ENCODE peak calls at places on chromosomes 13 and 19, in nine cellular contexts. C is adrenal gland, M is A549, A is ovary, I is IMR-90, H is H1, P is tibial nerve, B is esophagus squamous epithelium, Z is GM12891. L is an unnamed sample.

GRCh38 chr13:113324336-113324882 is 27.4 kb downstream of the LAMP1 start:
- DNase-seq in H (no peak), C (no peak), M (no peak), A (no peak), Z (no peak), P (no peak), B (no peak), I (no peak), L (no peak)

GRCh38 chr19:7832009-7832408 is 2.0 kb downstream of the EVI5L start:
- DNase-seq in B (no peak), C (no peak), P (no peak), Z (no peak), I (no peak), H (no peak), A (no peak), M (no peak), L (no peak)

GRCh38 chr13:76792680-76793334 is 93.4 kb downstream of the KCTD12 start:
- DNase-seq in Z (no peak), I (peak), C (peak), A (no peak), B (no peak), M (no peak), H (no peak), P (peak), L (no peak)

GRCh38 chr13:109998808-109999528 is 212.6 kb upstream of the IRS2 start:
- DNase-seq in C (no peak), H (no peak), M (peak), P (no peak), A (no peak), B (no peak), I (peak), Z (no peak), L (no peak)

GRCh38 chr13:72696590-72696989 is 30.8 kb downstream of the MZT1 start:
- DNase-seq in C (no peak), Z (no peak), I (peak), A (no peak), M (peak), B (no peak), H (no peak), P (no peak), L (no peak)

GRCh38 chr13:107438251-107438650 is 777.1 kb downstream of the LIG4 start:
- DNase-seq in H (no peak), C (no peak), M (no peak), P (no peak), I (no peak), A (no peak), B (no peak), Z (no peak), L (no peak)

GRCh38 chr19:18020212-18021067 is 12.5 kb downstream of the ARRDC2 start:
- DNase-seq in I (peak), M (no peak), A (peak), C (peak), P (peak), H (no peak), B (no peak), Z (no peak), L (no peak)

GRCh38 chr13:89755729-89756492 is 1591.6 kb upstream of the MIR17HG start:
- DNase-seq in A (no peak), Z (no peak), H (no peak), M (no peak), P (no peak), B (no peak), I (no peak), C (no peak), L (no peak)

GRCh38 chr13:85603735-85604134 is 195.5 kb downstream of the SLITRK6 start:
- DNase-seq in A (no peak), Z (no peak), I (no peak), C (no peak), B (no peak), M (no peak), H (no peak), P (no peak), L (no peak)

GRCh38 chr19:38263696-38264485 is 482 bp upstream of the SPINT2 start:
- DNase-seq in P (no peak), H (no peak), I (peak), M (peak), B (no peak), Z (peak), C (peak), A (peak), L (peak)

GRCh38 chr13:111917901-111918300 is 149.0 kb upstream of the SOX1 start:
- DNase-seq in M (no peak), I (no peak), C (no peak), B (no peak), P (no peak), Z (no peak), H (no peak), A (no peak), L (no peak)

GRCh38 chr19:1122972-1123363 is 19.2 kb downstream of the GPX4 start:
- DNase-seq in I (peak), P (no peak), B (no peak), C (peak), Z (peak), A (peak), M (peak), H (peak), L (peak)

GRCh38 chr19:54906819-54907218 is 871 bp downstream of the NCR1 start:
- DNase-seq in P (no peak), M (no peak), H (no peak), I (no peak), C (no peak), B (no peak), Z (no peak), A (no peak), L (no peak)

GRCh38 chr13:34302596-34302995 is 484.6 kb downstream of the RFC3 start:
- DNase-seq in B (no peak), I (no peak), C (no peak), A (no peak), Z (no peak), H (no peak), M (no peak), P (no peak), L (no peak)

GRCh38 chr19:1668339-1669123 is 16.1 kb upstream of the TCF3 start:
- DNase-seq in I (no peak), A (no peak), M (no peak), P (no peak), C (no peak), H (peak), B (no peak), Z (no peak), L (no peak)

GRCh38 chr13:52447815-52448552 is 2.5 kb downstream of the VPS36 start:
- DNase-seq in I (no peak), Z (no peak), A (no peak), M (no peak), C (no peak), P (no peak), B (no peak), H (no peak), L (no peak)

GRCh38 chr13:98653471-98653985 is 76.6 kb upstream of the STK24 start:
- DNase-seq in C (peak), I (peak), M (peak), H (peak), A (peak), B (peak), P (peak), Z (peak), L (peak)

GRCh38 chr13:31310356-31310755 is 110.6 kb downstream of the B3GLCT start:
- DNase-seq in I (no peak), H (no peak), A (no peak), B (no peak), P (no peak), M (no peak), C (no peak), Z (no peak), L (no peak)

GRCh38 chr13:77751513-77752456 is 54.3 kb downstream of the SLAIN1 start:
- DNase-seq in A (no peak), C (peak), I (peak), H (no peak), M (peak), B (no peak), Z (no peak), P (peak), L (no peak)

GRCh38 chr19:29677001-29677781 is 11.9 kb downstream of the PLEKHF1 start:
- DNase-seq in P (no peak), M (no peak), C (no peak), Z (no peak), A (no peak), I (no peak), B (no peak), H (no peak), L (no peak)

GRCh38 chr19:36999313-36999712 is 78.9 kb upstream of the ZNF420 start:
- DNase-seq in C (no peak), B (no peak), P (no peak), H (no peak), I (no peak), M (no peak), A (no peak), Z (no peak), L (no peak)

GRCh38 chr13:81017525-81018152 is 676.7 kb upstream of the SPRY2 start:
- DNase-seq in H (no peak), A (no peak), B (no peak), P (no peak), I (peak), M (peak), Z (peak), C (no peak), L (no peak)

GRCh38 chr19:7149956-7150705 is 80.6 kb downstream of the ZNF557 start:
- DNase-seq in H (no peak), P (no peak), Z (no peak), C (no peak), A (no peak), I (no peak), B (no peak), M (no peak), L (no peak)

GRCh38 chr13:71242191-71242590 is 624.8 kb downstream of the DACH1 start:
- DNase-seq in I (no peak), A (no peak), H (no peak), C (no peak), P (no peak), M (no peak), B (no peak), Z (no peak), L (no peak)

GRCh38 chr13:50942630-50943311 is 33.2 kb downstream of the RNASEH2B start:
- DNase-seq in H (no peak), M (no peak), A (no peak), Z (no peak), B (no peak), I (no peak), C (no peak), P (no peak), L (no peak)

GRCh38 chr19:12365094-12365371 is 450 bp downstream of the ZNF442 start:
- DNase-seq in M (no peak), C (no peak), P (no peak), B (no peak), Z (no peak), H (no peak), A (no peak), I (peak), L (no peak)

GRCh38 chr19:33207040-33207620 is 13.0 kb downstream of the LRP3 start:
- DNase-seq in P (no peak), Z (no peak), M (no peak), I (no peak), A (no peak), H (no peak), C (no peak), B (no peak), L (no peak)

GRCh38 chr19:16575861-16576689 is 3.9 kb upstream of the SLC35E1 start:
- DNase-seq in M (no peak), B (no peak), A (no peak), I (no peak), Z (no peak), H (no peak), C (no peak), P (no peak), L (no peak)

GRCh38 chr13:31742102-31742695 is 2.9 kb downstream of the RXFP2 start:
- DNase-seq in I (peak), Z (peak), A (peak), B (no peak), C (peak), P (peak), M (peak), H (peak), L (peak)

GRCh38 chr19:12969292-12969988 is at the start of gene DAND5:
- DNase-seq in H (no peak), C (peak), P (no peak), Z (no peak), I (no peak), M (no peak), B (no peak), A (no peak), L (no peak)

GRCh38 chr13:96460571-96460970 is 370.7 kb downstream of the HS6ST3 start:
- DNase-seq in Z (no peak), C (no peak), B (no peak), H (no peak), M (no peak), I (no peak), A (no peak), P (no peak), L (no peak)

GRCh38 chr13:40261361-40261760 is 405.1 kb downstream of the FOXO1 start:
- DNase-seq in M (no peak), P (no peak), I (no peak), C (no peak), Z (no peak), B (no peak), A (no peak), H (no peak), L (no peak)

GRCh38 chr19:1363599-1363998 is 20.1 kb upstream of the NDUFS7 start:
- DNase-seq in C (no peak), B (no peak), A (no peak), H (no peak), Z (no peak), I (no peak), M (no peak), P (no peak), L (no peak)

GRCh38 chr19:44908074-44908835 is 2.7 kb downstream of the APOE start:
- DNase-seq in M (no peak), P (no peak), Z (no peak), B (no peak), C (peak), H (no peak), A (no peak), I (no peak), L (no peak)

DNA sequence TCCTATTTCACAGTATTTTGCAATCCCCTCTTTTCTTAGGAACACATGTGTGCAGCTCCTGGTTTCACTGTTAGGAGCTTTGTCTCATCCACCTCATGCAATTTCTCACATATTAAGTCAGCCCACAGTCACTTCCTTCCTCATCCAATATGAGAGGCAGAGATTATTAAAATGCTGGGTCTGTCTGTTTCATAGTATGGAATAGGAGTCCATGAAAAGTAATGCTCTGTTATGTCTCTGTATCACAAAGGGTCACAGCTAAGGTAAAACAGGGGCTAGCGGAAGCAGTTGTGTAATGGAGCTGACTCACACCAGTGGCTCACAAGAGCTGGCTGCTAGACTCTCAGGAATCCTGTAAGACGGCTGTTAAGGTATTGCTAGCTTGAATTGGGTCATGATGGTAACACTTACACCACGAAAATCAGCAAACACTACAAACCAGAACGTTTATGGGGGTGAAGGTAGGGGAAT is 216.5 kb downstream of the EFNB2 start:
- DNase-seq in Z (no peak), I (peak), M (peak), P (no peak), H (no peak), C (no peak), A (no peak), B (no peak), L (no peak)
- TF ChIP-seq POLR2A in Z (no peak), I (no peak), M (no peak), P (no peak), H (no peak), C (no peak), A (no peak), B (no peak), L (no peak)

GRCh38 chr19:35757749-35758608 is at the start of gene PROSER3:
- DNase-seq in Z (peak), H (peak), B (peak), P (peak), A (peak), C (peak), M (peak), I (peak), L (peak)

GRCh38 chr19:35757231-35757748 is 461 bp upstream of the HSPB6 start:
- DNase-seq in A (peak), C (peak), Z (no peak), H (no peak), I (peak), B (no peak), P (peak), M (no peak), L (no peak)

GRCh38 chr19:35755160-35755549 is 1.7 kb downstream of the HSPB6 start:
- DNase-seq in P (no peak), B (no peak), A (no peak), M (no peak), Z (no peak), I (no peak), C (no peak), H (no peak), L (no peak)

GRCh38 chr19:35755550-35756371 is 1.1 kb downstream of the HSPB6 start:
- DNase-seq in P (peak), Z (no peak), I (peak), A (peak), B (no peak), C (peak), H (no peak), M (no peak), L (no peak)

GRCh38 chr19:35756373-35757230 is at the start of gene HSPB6:
- DNase-seq in H (no peak), A (peak), P (peak), I (peak), M (no peak), Z (no peak), B (no peak), C (peak), L (no peak)
- TF ChIP-seq POLR2A in H (no peak), A (peak), P (no peak), I (peak), M (no peak), Z (no peak), B (peak), C (peak), L (no peak)

GRCh38 chr13:46624353-46624752 is 71.4 kb downstream of the LRCH1 start:
- DNase-seq in Z (no peak), H (no peak), B (no peak), M (no peak), I (no peak), P (no peak), A (no peak), C (no peak), L (no peak)

GRCh38 chr13:46620029-46620428 is 67.1 kb downstream of the LRCH1 start:
- DNase-seq in Z (no peak), H (no peak), P (no peak), I (no peak), A (no peak), B (no peak), C (no peak), M (no peak), L (no peak)

GRCh38 chr13:46622918-46623256 is 69.9 kb downstream of the LRCH1 start:
- DNase-seq in B (no peak), A (peak), P (peak), H (no peak), M (no peak), I (peak), C (peak), Z (no peak), L (no peak)

GRCh38 chr13:46621133-46621532 is 68.2 kb downstream of the LRCH1 start:
- DNase-seq in M (no peak), C (no peak), A (no peak), Z (no peak), I (no peak), H (no peak), B (no peak), P (no peak), L (no peak)

DNA sequence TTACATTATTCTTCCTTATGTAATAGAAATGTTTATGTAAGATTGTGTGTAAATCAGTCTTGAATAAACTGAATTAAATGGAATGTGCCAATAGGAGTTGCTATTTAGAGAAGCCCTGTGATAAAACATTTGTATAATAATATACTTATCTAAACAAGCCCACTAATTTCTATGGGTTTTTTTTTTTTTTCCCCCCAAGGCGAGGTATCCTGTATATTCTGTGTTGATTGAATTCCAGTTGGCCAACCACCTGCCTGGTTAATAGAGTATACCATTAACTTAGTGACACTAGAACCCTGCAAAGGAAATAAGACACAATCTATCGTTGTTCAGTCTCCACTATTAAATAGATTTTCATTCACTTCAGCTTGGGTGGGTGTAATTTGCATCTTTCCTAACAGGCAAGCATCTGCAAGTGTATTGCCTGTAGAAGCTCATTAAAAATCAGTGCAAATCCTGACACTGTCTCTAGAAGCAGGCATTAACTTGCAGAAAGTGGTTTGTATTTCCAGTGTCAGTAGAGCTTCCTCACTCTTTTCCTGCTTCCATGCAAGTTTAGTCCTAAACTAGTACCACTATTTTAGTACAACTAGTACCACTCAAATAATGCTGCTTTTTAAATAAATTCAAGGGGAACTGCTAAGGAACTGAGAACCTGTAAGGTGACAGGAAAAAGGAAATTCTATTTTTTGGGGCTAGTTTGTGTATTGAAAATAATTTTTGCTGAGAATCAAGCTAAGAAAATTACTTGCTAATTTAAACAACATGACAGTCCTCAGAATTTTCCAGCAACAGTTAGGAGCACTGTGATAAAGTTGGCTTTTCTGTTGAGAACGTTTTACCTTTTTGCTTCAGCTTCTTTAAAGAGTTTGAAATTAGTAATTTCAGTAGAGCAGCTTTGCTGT is 69.3 kb downstream of the LRCH1 start:
- DNase-seq in P (no peak), B (no peak), I (no peak), M (no peak), Z (no peak), C (no peak), A (no peak), H (no peak), L (no peak)
- TF ChIP-seq POLR2A in P (no peak), B (no peak), I (no peak), M (no peak), Z (no peak), C (no peak), A (no peak), H (no peak), L (no peak)

DNA sequence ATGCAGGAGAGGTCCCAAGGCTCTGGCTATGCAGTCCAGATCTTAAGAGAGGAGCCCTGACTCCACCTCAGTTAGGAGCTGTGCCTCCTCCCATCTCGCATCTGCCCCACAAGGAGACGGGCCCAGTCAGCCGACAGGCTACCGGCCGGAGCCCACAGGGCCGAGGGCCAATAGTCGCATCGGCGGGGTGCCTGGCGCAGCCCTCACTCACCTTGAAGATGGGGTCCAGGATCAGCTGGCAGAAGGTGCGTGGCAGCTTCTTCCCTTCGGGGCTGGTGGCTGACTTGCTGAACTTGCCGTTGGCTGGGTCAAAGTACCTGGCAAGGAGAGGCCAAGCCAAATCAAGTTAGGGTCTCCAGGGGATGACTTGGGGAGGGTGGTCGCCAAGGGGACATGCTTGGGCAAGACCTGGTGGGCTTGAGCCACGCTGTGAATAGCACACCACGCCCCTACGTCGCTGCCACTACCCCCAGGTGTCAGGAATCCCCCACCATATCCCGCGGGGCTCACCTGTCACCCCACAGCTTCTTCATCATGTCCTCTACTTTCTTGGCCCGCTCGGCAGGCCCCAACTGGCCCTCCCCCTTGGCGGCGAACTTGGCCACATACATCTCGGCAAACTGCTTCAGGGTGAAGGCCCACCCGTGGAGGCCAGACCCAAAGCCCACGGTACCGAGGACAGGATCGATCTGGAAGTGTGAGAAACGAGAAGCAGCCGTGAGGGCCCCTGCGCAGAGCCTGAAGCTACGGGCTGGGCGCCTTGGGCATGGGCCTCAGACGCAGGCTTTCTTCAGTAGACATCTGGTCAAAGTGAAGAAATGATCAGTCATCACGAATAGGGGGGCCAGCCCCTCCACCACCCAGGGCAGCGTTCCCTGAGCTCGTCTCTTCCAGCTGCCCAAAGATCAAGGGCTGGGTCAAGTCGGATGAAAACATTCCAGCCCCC is 3.3 kb downstream of the EEF2 start:
- DNase-seq in I (no peak), P (no peak), A (peak), Z (no peak), H (no peak), C (no peak), M (no peak), B (no peak), L (no peak)
- TF ChIP-seq POLR2A in I (no peak), P (no peak), A (no peak), Z (no peak), H (peak), C (no peak), M (no peak), B (no peak), L (no peak)

GRCh38 chr19:49490287-49491029 is 3.0 kb downstream of the RPL13A start:
- DNase-seq in M (no peak), A (peak), Z (no peak), B (no peak), H (no peak), P (no peak), C (no peak), I (no peak), L (no peak)
- TF ChIP-seq POLR2A in M (no peak), A (no peak), Z (no peak), B (no peak), H (peak), P (no peak), C (no peak), I (no peak), L (peak)

L was measured in GM12892.